ENCODE peak calls at places on chromosome 16, in eight cellular contexts. A, Q, P, Z, N, T, O and H are unnamed samples.
A peak's percentile ranks its signal among the peaks of the same experiment; 100 is the strongest.

GRCh38 chr16:84513111-84514065 is 8.9 kb upstream of the MEAK7 start:
- DNase-seq in A (no peak), Q (no peak), P (no peak), Z (no peak), N (no peak), T (no peak), O (no peak), H (peak; percentile 50)

GRCh38 chr16:88888778-88889387 is 22.4 kb upstream of the PABPN1L start:
- DNase-seq in A (no peak), Q (no peak), P (no peak), Z (no peak), N (no peak), T (no peak), O (no peak), H (no peak)

GRCh38 chr16:65809627-65810026 is 556.9 kb upstream of the CDH5 start:
- DNase-seq in A (no peak), Q (no peak), P (no peak), Z (no peak), N (no peak), T (no peak), O (no peak), H (no peak)

GRCh38 chr16:50696575-50697420 is 3.4 kb downstream of the NOD2 start:
- DNase-seq in A (no peak), Q (no peak), P (no peak), Z (peak; percentile 86), N (peak; percentile 31), T (no peak), O (peak; percentile 91), H (peak; percentile 88)

GRCh38 chr16:528111-529011 is 849 bp downstream of the CAPN15 start:
- DNase-seq in A (peak; percentile 25), Q (peak; percentile 20), P (peak; percentile 23), Z (peak; percentile 71), N (peak; percentile 79), T (peak; percentile 18), O (peak; percentile 87), H (peak; percentile 60)

GRCh38 chr16:87721622-87722565 is 43.9 kb downstream of the KLHDC4 start:
- DNase-seq in A (no peak), Q (no peak), P (no peak), Z (no peak), N (no peak), T (no peak), O (no peak), H (no peak)

GRCh38 chr16:30948956-30949654 is at the start of gene ORAI3:
- DNase-seq in A (no peak), Q (no peak), P (peak; percentile 38), Z (peak; percentile 70), N (peak; percentile 83), T (peak; percentile 44), O (peak; percentile 81), H (peak; percentile 75)

GRCh38 chr16:84927621-84928591 is 83.4 kb downstream of the ZDHHC7 start:
- DNase-seq in A (no peak), Q (no peak), P (no peak), Z (no peak), N (no peak), T (no peak), O (no peak), H (no peak)

GRCh38 chr16:80932725-80933124 is 74.0 kb downstream of the CMC2 start:
- DNase-seq in A (no peak), Q (no peak), P (no peak), Z (no peak), N (peak; percentile 73), T (no peak), O (peak; percentile 41), H (peak; percentile 89)

GRCh38 chr16:12344577-12345343 is 368.2 kb downstream of the SNX29 start:
- DNase-seq in A (no peak), Q (no peak), P (no peak), Z (no peak), N (no peak), T (no peak), O (no peak), H (no peak)

GRCh38 chr16:72979974-72980373 is 68.0 kb downstream of the ZFHX3 start:
- DNase-seq in A (no peak), Q (no peak), P (no peak), Z (no peak), N (no peak), T (no peak), O (no peak), H (no peak)

GRCh38 chr16:35398208-35398607 is 1938.8 kb downstream of the TP53TG3F start:
- DNase-seq in A (no peak), Q (no peak), P (no peak), Z (no peak), N (no peak), T (no peak), O (no peak), H (no peak)

GRCh38 chr16:47375423-47375822 is 85.4 kb downstream of the ITFG1 start:
- DNase-seq in A (no peak), Q (no peak), P (no peak), Z (no peak), N (no peak), T (no peak), O (no peak), H (no peak)

GRCh38 chr16:89973235-89973634 is 24.7 kb downstream of the DEF8 start:
- DNase-seq in A (no peak), Q (no peak), P (no peak), Z (no peak), N (no peak), T (no peak), O (no peak), H (no peak)

GRCh38 chr16:10961231-10961630 is 16.9 kb downstream of the CLEC16A start:
- DNase-seq in A (no peak), Q (no peak), P (no peak), Z (peak; percentile 61), N (peak; percentile 89), T (no peak), O (no peak), H (peak; percentile 92)

GRCh38 chr16:58045096-58045495 is 19.5 kb downstream of the MMP15 start:
- DNase-seq in A (no peak), Q (no peak), P (no peak), Z (no peak), N (no peak), T (no peak), O (no peak), H (no peak)

GRCh38 chr16:15993946-15994665 is 44.7 kb downstream of the ABCC1 start:
- DNase-seq in A (no peak), Q (no peak), P (no peak), Z (no peak), N (peak; percentile 50), T (no peak), O (no peak), H (peak; percentile 45)

GRCh38 chr16:19481291-19481690 is 40.6 kb downstream of the GDE1 start:
- DNase-seq in A (no peak), Q (no peak), P (no peak), Z (no peak), N (no peak), T (no peak), O (no peak), H (no peak)

GRCh38 chr16:20675488-20676267 is 21.8 kb downstream of the ACSM1 start:
- DNase-seq in A (peak; percentile 20), Q (no peak), P (peak; percentile 79), Z (peak; percentile 41), N (no peak), T (no peak), O (peak; percentile 79), H (no peak)

GRCh38 chr16:10245002-10245401 is 62.8 kb upstream of the GRIN2A start:
- DNase-seq in A (no peak), Q (no peak), P (no peak), Z (no peak), N (no peak), T (no peak), O (no peak), H (no peak)

GRCh38 chr16:9061358-9061813 is 30.1 kb upstream of the HAPSTR1 start:
- DNase-seq in A (no peak), Q (no peak), P (no peak), Z (no peak), N (no peak), T (no peak), O (peak; percentile 15), H (no peak)

GRCh38 chr16:53892155-53892554 is 188.2 kb downstream of the FTO start:
- DNase-seq in A (peak; percentile 13), Q (no peak), P (peak; percentile 25), Z (peak; percentile 56), N (peak; percentile 65), T (peak; percentile 16), O (peak; percentile 52), H (peak; percentile 67)

GRCh38 chr16:88538366-88539060 is 31.7 kb upstream of the ZC3H18 start:
- DNase-seq in A (no peak), Q (no peak), P (no peak), Z (no peak), N (no peak), T (no peak), O (no peak), H (no peak)

GRCh38 chr16:75225092-75225491 is 6.3 kb downstream of the CTRB1 start:
- DNase-seq in A (no peak), Q (no peak), P (no peak), Z (no peak), N (no peak), T (no peak), O (no peak), H (peak; percentile 64)

GRCh38 chr16:138049-138417 is 440 bp downstream of the NPRL3 start:
- DNase-seq in A (peak; percentile 9), Q (no peak), P (no peak), Z (peak; percentile 38), N (peak; percentile 53), T (peak; percentile 8), O (no peak), H (peak; percentile 33)

GRCh38 chr16:4212934-4213296 is 29.0 kb downstream of the SRL start:
- DNase-seq in A (no peak), Q (no peak), P (no peak), Z (no peak), N (peak; percentile 64), T (no peak), O (no peak), H (peak; percentile 57)

GRCh38 chr16:4489030-4489429 is 12.8 kb downstream of the HMOX2 start:
- DNase-seq in A (no peak), Q (no peak), P (no peak), Z (no peak), N (peak; percentile 78), T (no peak), O (no peak), H (peak; percentile 57)

GRCh38 chr16:29738514-29738913 is 7.3 kb downstream of the C16orf54 start:
- DNase-seq in A (no peak), Q (no peak), P (no peak), Z (peak; percentile 37), N (no peak), T (peak; percentile 46), O (peak; percentile 44), H (no peak)

GRCh38 chr16:77556203-77556602 is 121.4 kb upstream of the ADAMTS18 start:
- DNase-seq in A (no peak), Q (no peak), P (no peak), Z (no peak), N (no peak), T (no peak), O (no peak), H (no peak)

GRCh38 chr16:85423186-85423550 is 190.0 kb upstream of the GSE1 start:
- DNase-seq in A (no peak), Q (no peak), P (peak; percentile 44), Z (no peak), N (no peak), T (no peak), O (no peak), H (no peak)

GRCh38 chr16:49129935-49130334 is 151.7 kb downstream of the CBLN1 start:
- DNase-seq in A (no peak), Q (no peak), P (no peak), Z (no peak), N (no peak), T (no peak), O (no peak), H (no peak)

GRCh38 chr16:70512456-70512855 is 10.9 kb downstream of the COG4 start:
- DNase-seq in A (no peak), Q (no peak), P (no peak), Z (no peak), N (peak; percentile 23), T (no peak), O (no peak), H (peak; percentile 22)

GRCh38 chr16:2486645-2487516 is 12.0 kb downstream of the TBC1D24 start:
- DNase-seq in A (peak; percentile 62), Q (peak; percentile 47), P (peak; percentile 14), Z (peak; percentile 80), N (no peak), T (peak; percentile 73), O (peak; percentile 75), H (no peak)